ENCODE peak calls at places on chromosomes 16 and 17, in nine cellular contexts. N, U, C, A, Q, M, T, R and I are unnamed samples.

GRCh38 chr17:80146121-80147034 is 550 bp downstream of the EIF4A3 start:
- DNase-seq in N (no peak), U (no peak), C (no peak), A (no peak), Q (peak; percentile 32), M (peak; percentile 16), T (peak; percentile 35), R (no peak), I (peak; percentile 48)

GRCh38 chr16:78227855-78228254 is 128.4 kb downstream of the WWOX start:
- DNase-seq in N (no peak), U (no peak), C (no peak), A (no peak), Q (peak; percentile 17), M (no peak), T (peak; percentile 14), R (no peak), I (no peak)

GRCh38 chr17:42843358-42843934 is 934 bp upstream of the AOC2 start:
- DNase-seq in N (no peak), U (no peak), C (peak; percentile 33), A (no peak), Q (peak; percentile 63), M (no peak), T (no peak), R (no peak), I (no peak)

GRCh38 chr16:30526137-30526822 is at the start of gene ZNF768:
- DNase-seq in N (peak; percentile 39), U (peak; percentile 56), C (no peak), A (peak; percentile 57), Q (peak; percentile 87), M (peak; percentile 35), T (no peak), R (peak; percentile 48), I (no peak)

GRCh38 chr17:44541884-44542581 is 15.3 kb upstream of the FZD2 start:
- DNase-seq in N (no peak), U (no peak), C (no peak), A (no peak), Q (no peak), M (no peak), T (no peak), R (no peak), I (no peak)

GRCh38 chr17:3755335-3756030 is 31.8 kb downstream of the HASPIN start:
- DNase-seq in N (no peak), U (no peak), C (no peak), A (no peak), Q (no peak), M (no peak), T (no peak), R (no peak), I (no peak)

GRCh38 chr17:80872999-80873951 is 118.4 kb upstream of the CHMP6 start:
- DNase-seq in N (peak; percentile 39), U (peak; percentile 42), C (no peak), A (peak; percentile 55), Q (no peak), M (peak; percentile 89), T (no peak), R (no peak), I (no peak)

GRCh38 chr17:68886401-68886800 is 68.8 kb downstream of the ABCA8 start:
- DNase-seq in N (no peak), U (no peak), C (no peak), A (no peak), Q (no peak), M (no peak), T (no peak), R (no peak), I (no peak)

GRCh38 chr17:67200727-67201301 is 44.2 kb downstream of the HELZ start:
- DNase-seq in N (no peak), U (no peak), C (no peak), A (no peak), Q (no peak), M (no peak), T (no peak), R (no peak), I (no peak)

GRCh38 chr17:28518132-28518531 is 12.0 kb downstream of the FOXN1 start:
- DNase-seq in N (no peak), U (no peak), C (no peak), A (no peak), Q (no peak), M (no peak), T (no peak), R (no peak), I (no peak)

GRCh38 chr16:22813946-22814325 is at the start of gene HS3ST2:
- DNase-seq in N (peak; percentile 35), U (no peak), C (peak; percentile 25), A (no peak), Q (peak; percentile 80), M (no peak), T (no peak), R (peak; percentile 42), I (no peak)

GRCh38 chr17:67013891-67014290 is 30.5 kb upstream of the CACNG1 start:
- DNase-seq in N (no peak), U (no peak), C (no peak), A (no peak), Q (no peak), M (no peak), T (no peak), R (no peak), I (no peak)

GRCh38 chr17:27956601-27957445 is 63.7 kb upstream of the LYRM9 start:
- DNase-seq in N (no peak), U (no peak), C (no peak), A (no peak), Q (peak; percentile 63), M (no peak), T (no peak), R (no peak), I (no peak)

GRCh38 chr17:28745777-28746473 is 2.1 kb downstream of the TRAF4 start:
- DNase-seq in N (no peak), U (peak; percentile 92), C (no peak), A (peak; percentile 60), Q (no peak), M (no peak), T (peak; percentile 55), R (no peak), I (no peak)

GRCh38 chr17:32142857-32143524 is 689 bp downstream of the RHOT1 start:
- DNase-seq in N (peak; percentile 64), U (no peak), C (peak; percentile 47), A (peak; percentile 87), Q (peak; percentile 82), M (peak; percentile 82), T (peak; percentile 93), R (peak; percentile 48), I (no peak)

GRCh38 chr17:78789149-78789662 is 7.1 kb upstream of the CYTH1 start:
- DNase-seq in N (no peak), U (no peak), C (no peak), A (no peak), Q (no peak), M (no peak), T (peak; percentile 36), R (no peak), I (no peak)

GRCh38 chr17:77467513-77467912 is 326.7 kb downstream of the SEC14L1 start:
- DNase-seq in N (no peak), U (no peak), C (no peak), A (no peak), Q (no peak), M (no peak), T (no peak), R (no peak), I (no peak)

GRCh38 chr16:11423315-11424117 is 78.3 kb downstream of the RMI2 start:
- DNase-seq in N (no peak), U (no peak), C (no peak), A (no peak), Q (no peak), M (no peak), T (no peak), R (no peak), I (no peak)

GRCh38 chr17:70829876-70830275 is 660.5 kb downstream of the KCNJ2 start:
- DNase-seq in N (no peak), U (no peak), C (no peak), A (no peak), Q (no peak), M (no peak), T (no peak), R (no peak), I (no peak)

GRCh38 chr16:52861614-52862022 is 191.1 kb downstream of the CHD9NB start:
- DNase-seq in N (no peak), U (no peak), C (no peak), A (no peak), Q (peak; percentile 48), M (no peak), T (no peak), R (no peak), I (no peak)

GRCh38 chr16:9351841-9352434 is 260.5 kb downstream of the HAPSTR1 start:
- DNase-seq in N (peak; percentile 53), U (no peak), C (no peak), A (no peak), Q (no peak), M (no peak), T (no peak), R (peak; percentile 37), I (no peak)

GRCh38 chr16:53435066-53435688 is 906 bp downstream of the RBL2 start:
- DNase-seq in N (peak; percentile 41), U (peak; percentile 70), C (peak; percentile 92), A (peak; percentile 79), Q (peak; percentile 86), M (peak; percentile 85), T (peak; percentile 82), R (peak; percentile 45), I (peak; percentile 76)

GRCh38 chr17:50210249-50211225 is 9.1 kb upstream of the COL1A1 start:
- DNase-seq in N (peak; percentile 57), U (no peak), C (no peak), A (peak; percentile 84), Q (peak; percentile 63), M (no peak), T (no peak), R (peak; percentile 72), I (no peak)
- H3K27ac ChIP-seq in N (peak overlapping the region; percentile 84), U (peak overlapping the region; percentile 97), C (peak overlapping the region; percentile 73), A (peak overlapping the region; percentile 65), Q (peak overlapping the region; percentile 96), M (peak overlapping the region; percentile 54), T (peak overlapping the region; percentile 84), R (peak overlapping the region; percentile 63), I (peak overlapping the region; percentile 59)

GRCh38 chr17:58337126-58337599 is 8.6 kb upstream of the TSPOAP1 start:
- DNase-seq in N (no peak), U (no peak), C (no peak), A (no peak), Q (no peak), M (no peak), T (no peak), R (no peak), I (peak; percentile 60)
- H3K4me3 ChIP-seq in N (peak overlapping the region; percentile 24), U (no peak overlapping the region), C (no peak overlapping the region), A (peak overlapping the region; percentile 44), Q (no peak overlapping the region), M (no peak overlapping the region), T (no peak overlapping the region), R (no peak overlapping the region), I (peak overlapping the region; percentile 98)

DNA sequence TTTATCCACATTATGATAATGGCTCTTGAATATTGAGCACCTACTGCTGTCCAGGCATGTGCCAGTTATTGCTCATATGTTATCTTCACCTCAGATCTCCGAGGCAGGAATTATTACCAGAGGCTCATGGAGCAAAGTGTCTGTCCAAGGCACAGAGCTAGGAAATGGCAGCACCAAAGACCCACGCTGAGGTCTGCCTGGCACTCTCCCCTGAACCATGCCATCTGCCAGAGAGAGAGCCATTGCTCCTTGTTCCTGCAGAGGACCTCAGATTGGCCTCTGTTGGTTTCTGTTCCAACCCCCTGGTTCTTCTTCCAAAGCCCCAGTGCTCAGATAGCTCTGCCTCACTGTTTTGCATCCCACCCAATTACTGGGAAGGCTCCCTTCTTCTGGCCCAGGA is 6.0 kb downstream of the ASIC2 start:
- DNase-seq in N (no peak), U (no peak), C (no peak), A (no peak), Q (no peak), M (no peak), T (no peak), R (no peak), I (no peak)
- H3K4me1 ChIP-seq in N (peaks cover 7% of the 10 kb centered on the region), U (peaks cover 4% of the 10 kb centered on the region), C (peaks cover 4% of the 10 kb centered on the region), A (peaks cover 16% of the 10 kb centered on the region), Q (no peaks in the 10 kb centered on the region), M (no peaks in the 10 kb centered on the region), T (peaks cover 10% of the 10 kb centered on the region), R (no peaks in the 10 kb centered on the region), I (no peaks in the 10 kb centered on the region)

GRCh38 chr16:46926470-46927225 is 42.5 kb downstream of the GPT2 start:
- DNase-seq in N (no peak), U (no peak), C (no peak), A (no peak), Q (no peak), M (no peak), T (no peak), R (no peak), I (no peak)
- H3K27ac ChIP-seq in N (peak overlapping the region; percentile 55), U (no peak overlapping the region), C (no peak overlapping the region), A (no peak overlapping the region), Q (no peak overlapping the region), M (peak overlapping the region; percentile 65), T (no peak overlapping the region), R (no peak overlapping the region), I (no peak overlapping the region)